ENCODE peak calls at places on chromosomes 5 and 9, in seven cellular contexts. One of them, this sample, is unnamed.
A peak's percentile ranks its signal among the peaks of the same experiment; 100 is the strongest.

GRCh38 chr5:17315710-17316221 is 98.3 kb downstream of the BASP1 start:
- DNase-seq in upper lobe of right lung: no peak
- DNase-seq in fibroblast of lung: peak; percentile 54
- DNase-seq in dorsolateral prefrontal cortex: no peak
- DNase-seq in thoracic aorta: no peak
- DNase-seq in stomach: no peak
- DNase-seq in PC-9: no peak
- DNase-seq in this sample: no peak

GRCh38 chr5:102450313-102450990 is 48.3 kb downstream of the SLCO6A1 start:
- DNase-seq in upper lobe of right lung: no peak
- DNase-seq in PC-9: no peak
- DNase-seq in thoracic aorta: no peak
- DNase-seq in dorsolateral prefrontal cortex: no peak
- DNase-seq in stomach: no peak
- DNase-seq in fibroblast of lung: no peak
- DNase-seq in this sample: no peak

GRCh38 chr9:136686794-136687711 is at the start of gene AGPAT2:
- DNase-seq in upper lobe of right lung: peak; percentile 94
- DNase-seq in stomach: peak; percentile 90
- DNase-seq in dorsolateral prefrontal cortex: no peak
- DNase-seq in fibroblast of lung: peak; percentile 46
- DNase-seq in thoracic aorta: no peak
- DNase-seq in PC-9: peak; percentile 86
- DNase-seq in this sample: no peak

GRCh38 chr9:121122450-121123032 is 47.8 kb downstream of the CNTRL start:
- DNase-seq in fibroblast of lung: no peak
- DNase-seq in PC-9: no peak
- DNase-seq in stomach: no peak
- DNase-seq in upper lobe of right lung: no peak
- DNase-seq in thoracic aorta: no peak
- DNase-seq in dorsolateral prefrontal cortex: no peak
- DNase-seq in this sample: no peak

GRCh38 chr9:121889990-121890563 is 203.0 kb downstream of the TTLL11 start:
- DNase-seq in dorsolateral prefrontal cortex: no peak
- DNase-seq in stomach: no peak
- DNase-seq in upper lobe of right lung: no peak
- DNase-seq in thoracic aorta: no peak
- DNase-seq in fibroblast of lung: peak; percentile 55
- DNase-seq in PC-9: no peak
- DNase-seq in this sample: no peak

GRCh38 chr5:43941806-43942205 is 338.8 kb downstream of the NNT start:
- DNase-seq in PC-9: no peak
- DNase-seq in dorsolateral prefrontal cortex: no peak
- DNase-seq in fibroblast of lung: no peak
- DNase-seq in stomach: no peak
- DNase-seq in thoracic aorta: no peak
- DNase-seq in upper lobe of right lung: no peak
- DNase-seq in this sample: no peak

GRCh38 chr5:76801159-76801802 is 17.5 kb upstream of the F2RL1 start:
- DNase-seq in stomach: no peak
- DNase-seq in fibroblast of lung: peak; percentile 95
- DNase-seq in PC-9: peak; percentile 39
- DNase-seq in upper lobe of right lung: no peak
- DNase-seq in thoracic aorta: no peak
- DNase-seq in dorsolateral prefrontal cortex: no peak
- DNase-seq in this sample: no peak

GRCh38 chr5:126003309-126003708 is 419.9 kb upstream of the GRAMD2B start:
- DNase-seq in fibroblast of lung: peak; percentile 96
- DNase-seq in thoracic aorta: peak; percentile 19
- DNase-seq in PC-9: no peak
- DNase-seq in upper lobe of right lung: no peak
- DNase-seq in stomach: peak; percentile 64
- DNase-seq in dorsolateral prefrontal cortex: no peak
- DNase-seq in this sample: peak; percentile 99

GRCh38 chr9:95003694-95004451 is 277.4 kb downstream of the AOPEP start:
- DNase-seq in PC-9: peak; percentile 56
- DNase-seq in dorsolateral prefrontal cortex: no peak
- DNase-seq in thoracic aorta: no peak
- DNase-seq in upper lobe of right lung: peak; percentile 84
- DNase-seq in fibroblast of lung: peak; percentile 69
- DNase-seq in stomach: peak; percentile 60
- DNase-seq in this sample: no peak

GRCh38 chr5:65037845-65038815 is 269.4 kb downstream of the CWC27 start:
- DNase-seq in PC-9: no peak
- DNase-seq in dorsolateral prefrontal cortex: no peak
- DNase-seq in upper lobe of right lung: no peak
- DNase-seq in stomach: no peak
- DNase-seq in thoracic aorta: no peak
- DNase-seq in fibroblast of lung: no peak
- DNase-seq in this sample: no peak

GRCh38 chr5:159309689-159310433 is 20.4 kb downstream of the IL12B start:
- DNase-seq in PC-9: no peak
- DNase-seq in stomach: no peak
- DNase-seq in thoracic aorta: no peak
- DNase-seq in dorsolateral prefrontal cortex: no peak
- DNase-seq in upper lobe of right lung: no peak
- DNase-seq in fibroblast of lung: no peak
- DNase-seq in this sample: no peak

GRCh38 chr5:36523931-36524330 is 82.5 kb upstream of the SLC1A3 start:
- DNase-seq in PC-9: no peak
- DNase-seq in fibroblast of lung: no peak
- DNase-seq in upper lobe of right lung: no peak
- DNase-seq in dorsolateral prefrontal cortex: no peak
- DNase-seq in stomach: no peak
- DNase-seq in thoracic aorta: no peak
- DNase-seq in this sample: no peak

GRCh38 chr5:157165668-157166067 is 396 bp downstream of the GARIN3 start:
- DNase-seq in stomach: no peak
- DNase-seq in thoracic aorta: no peak
- DNase-seq in PC-9: no peak
- DNase-seq in upper lobe of right lung: no peak
- DNase-seq in dorsolateral prefrontal cortex: no peak
- DNase-seq in fibroblast of lung: no peak
- DNase-seq in this sample: no peak

GRCh38 chr5:94031631-94032030 is 290.2 kb upstream of the POU5F2 start:
- DNase-seq in upper lobe of right lung: no peak
- DNase-seq in thoracic aorta: no peak
- DNase-seq in stomach: no peak
- DNase-seq in dorsolateral prefrontal cortex: no peak
- DNase-seq in fibroblast of lung: peak; percentile 31
- DNase-seq in PC-9: no peak
- DNase-seq in this sample: no peak

GRCh38 chr5:111774525-111774924 is 17.5 kb upstream of the NREP start:
- DNase-seq in fibroblast of lung: peak; percentile 93
- DNase-seq in thoracic aorta: no peak
- DNase-seq in stomach: peak; percentile 50
- DNase-seq in PC-9: no peak
- DNase-seq in dorsolateral prefrontal cortex: no peak
- DNase-seq in upper lobe of right lung: peak; percentile 71
- DNase-seq in this sample: peak; percentile 88

GRCh38 chr9:133685653-133686504 is 49.7 kb downstream of the DBH start:
- DNase-seq in upper lobe of right lung: peak; percentile 58
- DNase-seq in PC-9: no peak
- DNase-seq in dorsolateral prefrontal cortex: no peak
- DNase-seq in stomach: no peak
- DNase-seq in fibroblast of lung: no peak
- DNase-seq in thoracic aorta: no peak
- DNase-seq in this sample: no peak

GRCh38 chr5:174727794-174728662 is 3.6 kb downstream of the MSX2 start:
- DNase-seq in fibroblast of lung: no peak
- DNase-seq in dorsolateral prefrontal cortex: no peak
- DNase-seq in PC-9: no peak
- DNase-seq in thoracic aorta: no peak
- DNase-seq in upper lobe of right lung: no peak
- DNase-seq in stomach: no peak
- DNase-seq in this sample: no peak

GRCh38 chr9:114288233-114289051 is 34.5 kb upstream of the ORM1 start:
- DNase-seq in fibroblast of lung: peak; percentile 81
- DNase-seq in dorsolateral prefrontal cortex: peak; percentile 24
- DNase-seq in PC-9: peak; percentile 32
- DNase-seq in upper lobe of right lung: peak; percentile 55
- DNase-seq in thoracic aorta: peak; percentile 1
- DNase-seq in stomach: peak; percentile 22
- DNase-seq in this sample: peak; percentile 39

GRCh38 chr5:160837749-160838593 is 14.0 kb downstream of the ATP10B start:
- DNase-seq in upper lobe of right lung: no peak
- DNase-seq in PC-9: no peak
- DNase-seq in stomach: no peak
- DNase-seq in dorsolateral prefrontal cortex: no peak
- DNase-seq in thoracic aorta: no peak
- DNase-seq in fibroblast of lung: no peak
- DNase-seq in this sample: no peak

GRCh38 chr9:124137944-124138335 is 119.8 kb upstream of the NEK6 start:
- DNase-seq in dorsolateral prefrontal cortex: no peak
- DNase-seq in upper lobe of right lung: no peak
- DNase-seq in thoracic aorta: no peak
- DNase-seq in fibroblast of lung: no peak
- DNase-seq in stomach: no peak
- DNase-seq in PC-9: peak; percentile 38
- DNase-seq in this sample: no peak

GRCh38 chr5:124651663-124652513 is 94.6 kb downstream of the ZNF608 start:
- DNase-seq in dorsolateral prefrontal cortex: peak; percentile 95
- DNase-seq in stomach: peak; percentile 82
- DNase-seq in upper lobe of right lung: peak; percentile 90
- DNase-seq in thoracic aorta: no peak
- DNase-seq in PC-9: peak; percentile 84
- DNase-seq in fibroblast of lung: peak; percentile 82
- DNase-seq in this sample: peak; percentile 29

GRCh38 chr9:5110867-5111681 is 74.4 kb downstream of the INSL6 start:
- DNase-seq in upper lobe of right lung: peak; percentile 57
- DNase-seq in PC-9: no peak
- DNase-seq in stomach: no peak
- DNase-seq in dorsolateral prefrontal cortex: peak; percentile 37
- DNase-seq in fibroblast of lung: no peak
- DNase-seq in thoracic aorta: no peak
- DNase-seq in this sample: no peak

GRCh38 chr5:57422993-57423392 is 59.6 kb downstream of the ACTBL2 start:
- DNase-seq in upper lobe of right lung: no peak
- DNase-seq in thoracic aorta: no peak
- DNase-seq in stomach: no peak
- DNase-seq in fibroblast of lung: no peak
- DNase-seq in dorsolateral prefrontal cortex: no peak
- DNase-seq in PC-9: no peak
- DNase-seq in this sample: no peak

GRCh38 chr9:18791074-18791473 is 241.9 kb downstream of the SAXO1 start:
- DNase-seq in stomach: no peak
- DNase-seq in thoracic aorta: no peak
- DNase-seq in upper lobe of right lung: no peak
- DNase-seq in dorsolateral prefrontal cortex: no peak
- DNase-seq in fibroblast of lung: no peak
- DNase-seq in PC-9: peak; percentile 6
- DNase-seq in this sample: no peak

GRCh38 chr5:58891971-58892343 is 309.1 kb downstream of the RAB3C start:
- DNase-seq in upper lobe of right lung: no peak
- DNase-seq in PC-9: no peak
- DNase-seq in dorsolateral prefrontal cortex: no peak
- DNase-seq in stomach: no peak
- DNase-seq in thoracic aorta: no peak
- DNase-seq in fibroblast of lung: no peak
- DNase-seq in this sample: no peak

GRCh38 chr5:53923969-53924876 is 363.8 kb downstream of the NDUFS4 start:
- DNase-seq in dorsolateral prefrontal cortex: no peak
- DNase-seq in PC-9: no peak
- DNase-seq in fibroblast of lung: peak; percentile 36
- DNase-seq in upper lobe of right lung: no peak
- DNase-seq in stomach: no peak
- DNase-seq in thoracic aorta: no peak
- DNase-seq in this sample: no peak

GRCh38 chr9:1319436-1319835 is 269.3 kb downstream of the DMRT2 start:
- DNase-seq in dorsolateral prefrontal cortex: no peak
- DNase-seq in PC-9: no peak
- DNase-seq in stomach: no peak
- DNase-seq in thoracic aorta: no peak
- DNase-seq in fibroblast of lung: no peak
- DNase-seq in upper lobe of right lung: no peak
- DNase-seq in this sample: no peak

GRCh38 chr5:180116441-180117377 is 45.1 kb upstream of the RNF130 start:
- DNase-seq in upper lobe of right lung: peak; percentile 60
- DNase-seq in stomach: peak; percentile 32
- DNase-seq in thoracic aorta: no peak
- DNase-seq in PC-9: peak; percentile 76
- DNase-seq in dorsolateral prefrontal cortex: peak; percentile 40
- DNase-seq in fibroblast of lung: no peak
- DNase-seq in this sample: no peak
- TF ChIP-seq CTCF in upper lobe of right lung: peak; percentile 13
- TF ChIP-seq CTCF in stomach: peak; percentile 17
- TF ChIP-seq CTCF in thoracic aorta: no peak
- TF ChIP-seq CTCF in PC-9: peak; percentile 80
- TF ChIP-seq CTCF in dorsolateral prefrontal cortex: no peak
- TF ChIP-seq CTCF in fibroblast of lung: no peak
- TF ChIP-seq CTCF in this sample: peak; percentile 13

GRCh38 chr5:35417040-35417439 is 186.8 kb upstream of the PRLR start:
- DNase-seq in dorsolateral prefrontal cortex: no peak
- DNase-seq in stomach: no peak
- DNase-seq in upper lobe of right lung: no peak
- DNase-seq in thoracic aorta: no peak
- DNase-seq in fibroblast of lung: no peak
- DNase-seq in PC-9: no peak
- DNase-seq in this sample: no peak
- H3K4me3 ChIP-seq in dorsolateral prefrontal cortex: no peak overlapping the region
- H3K4me3 ChIP-seq in stomach: no peak overlapping the region
- H3K4me3 ChIP-seq in upper lobe of right lung: no peak overlapping the region
- H3K4me3 ChIP-seq in thoracic aorta: no peak overlapping the region
- H3K4me3 ChIP-seq in fibroblast of lung: no peak overlapping the region
- H3K4me3 ChIP-seq in PC-9: no peak overlapping the region
- H3K4me3 ChIP-seq in this sample: no peak overlapping the region

DNA sequence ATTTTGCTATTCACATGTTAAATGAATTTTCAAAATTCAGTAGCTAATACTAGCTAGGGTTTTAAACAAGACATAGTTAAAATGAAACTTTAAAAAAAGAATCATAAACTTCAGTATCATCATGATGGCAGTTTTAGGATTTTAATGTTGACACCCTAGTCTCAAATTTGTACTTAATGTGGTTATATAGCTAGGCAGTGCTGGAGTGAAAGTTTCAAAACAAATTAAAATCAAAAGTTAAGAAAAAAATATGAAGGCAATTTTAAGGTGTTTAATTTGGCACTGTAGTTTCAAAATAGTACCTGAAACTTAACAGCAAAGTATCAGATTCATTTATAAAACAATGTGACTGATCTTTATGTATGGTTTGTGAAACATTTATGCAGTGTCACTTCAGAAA is 19.3 kb upstream of the CDKN2B start:
- DNase-seq in upper lobe of right lung: no peak
- DNase-seq in stomach: no peak
- DNase-seq in fibroblast of lung: no peak
- DNase-seq in dorsolateral prefrontal cortex: no peak
- DNase-seq in thoracic aorta: no peak
- DNase-seq in PC-9: no peak
- DNase-seq in this sample: no peak
- TF ChIP-seq CTCF in upper lobe of right lung: no peak
- TF ChIP-seq CTCF in stomach: no peak
- TF ChIP-seq CTCF in fibroblast of lung: no peak
- TF ChIP-seq CTCF in dorsolateral prefrontal cortex: no peak
- TF ChIP-seq CTCF in thoracic aorta: no peak
- TF ChIP-seq CTCF in PC-9: no peak
- TF ChIP-seq CTCF in this sample: no peak

GRCh38 chr5:29230526-29231050 is 1962.9 kb upstream of the CDH6 start:
- DNase-seq in stomach: no peak
- DNase-seq in PC-9: no peak
- DNase-seq in upper lobe of right lung: no peak
- DNase-seq in thoracic aorta: no peak
- DNase-seq in dorsolateral prefrontal cortex: no peak
- DNase-seq in fibroblast of lung: no peak
- DNase-seq in this sample: peak; percentile 97
- H3K4me3 ChIP-seq in stomach: no peak overlapping the region
- H3K4me3 ChIP-seq in PC-9: no peak overlapping the region
- H3K4me3 ChIP-seq in upper lobe of right lung: no peak overlapping the region
- H3K4me3 ChIP-seq in thoracic aorta: no peak overlapping the region
- H3K4me3 ChIP-seq in dorsolateral prefrontal cortex: no peak overlapping the region
- H3K4me3 ChIP-seq in fibroblast of lung: no peak overlapping the region
- H3K4me3 ChIP-seq in this sample: no peak overlapping the region